ENCODE peak calls at places on chromosomes 6 and 20, in seven cellular contexts. P is heart left ventricle, V is psoas muscle, E is pancreas, J is K562, X is HCT116, T is right cardiac atrium. L is an unnamed sample.

GRCh38 chr20:43945391-43946205 is 30.9 kb downstream of the TOX2 start:
- DNase-seq in J (no peak), T (no peak), P (no peak), X (no peak), E (no peak), V (no peak), L (no peak)

GRCh38 chr6:151493495-151494234 is at the start of gene CCDC170:
- DNase-seq in V (peak), E (peak), P (peak), T (peak), X (no peak), J (no peak), L (no peak)

GRCh38 chr6:95249176-95249575 is 328.2 kb upstream of the MANEA start:
- DNase-seq in X (no peak), T (no peak), E (no peak), P (no peak), V (no peak), J (no peak), L (no peak)

GRCh38 chr6:44431118-44431725 is 43.7 kb downstream of the CDC5L start:
- DNase-seq in X (peak), V (no peak), T (no peak), J (peak), P (no peak), E (no peak), L (peak)

GRCh38 chr6:82614518-82614917 is 250.9 kb downstream of the TPBG start:
- DNase-seq in P (no peak), J (no peak), T (no peak), E (no peak), X (no peak), V (no peak), L (no peak)

GRCh38 chr20:20327756-20328155 is 40.1 kb upstream of the INSM1 start:
- DNase-seq in E (no peak), V (no peak), T (no peak), X (no peak), J (no peak), P (no peak), L (no peak)

GRCh38 chr6:165298426-165298825 is 11.0 kb downstream of the C6orf118 start:
- DNase-seq in V (no peak), P (no peak), J (no peak), X (no peak), T (no peak), E (no peak), L (no peak)

GRCh38 chr6:108083349-108083748 is 8.8 kb upstream of the OSTM1 start:
- DNase-seq in X (no peak), P (no peak), T (no peak), J (no peak), V (no peak), E (no peak), L (no peak)

GRCh38 chr6:150992682-150993081 is 127.2 kb downstream of the MTHFD1L start:
- DNase-seq in T (no peak), P (no peak), E (no peak), V (no peak), J (no peak), X (no peak), L (no peak)

GRCh38 chr6:16338577-16339262 is 100.3 kb downstream of the GMPR start:
- DNase-seq in E (no peak), T (peak), X (no peak), J (peak), P (peak), V (peak), L (no peak)

GRCh38 chr20:24493181-24493580 is 23.8 kb downstream of the SYNDIG1 start:
- DNase-seq in P (no peak), J (no peak), X (no peak), E (no peak), V (no peak), T (no peak), L (no peak)

GRCh38 chr6:43884660-43885022 is 114.6 kb downstream of the VEGFA start:
- DNase-seq in X (no peak), P (no peak), E (no peak), V (no peak), T (no peak), J (no peak), L (no peak)

GRCh38 chr20:63652192-63652980 is 838 bp downstream of the STMN3 start:
- DNase-seq in J (peak), X (no peak), V (peak), E (peak), P (peak), T (peak), L (no peak)

GRCh38 chr20:47315339-47315662 is 41.2 kb downstream of the ZMYND8 start:
- DNase-seq in T (no peak), X (no peak), J (no peak), P (no peak), E (no peak), V (no peak), L (no peak)

GRCh38 chr6:27631614-27631925 is 158.7 kb upstream of the ZNF184 start:
- DNase-seq in E (no peak), T (no peak), X (no peak), J (peak), P (no peak), V (no peak), L (no peak)

GRCh38 chr20:58519940-58520712 is 4.9 kb upstream of the APCDD1L start:
- DNase-seq in T (no peak), J (no peak), X (no peak), P (no peak), E (no peak), V (no peak), L (no peak)

GRCh38 chr6:87756858-87757257 is 54.8 kb upstream of the AKIRIN2 start:
- DNase-seq in J (peak), P (no peak), T (no peak), X (no peak), V (no peak), E (no peak), L (no peak)

DNA sequence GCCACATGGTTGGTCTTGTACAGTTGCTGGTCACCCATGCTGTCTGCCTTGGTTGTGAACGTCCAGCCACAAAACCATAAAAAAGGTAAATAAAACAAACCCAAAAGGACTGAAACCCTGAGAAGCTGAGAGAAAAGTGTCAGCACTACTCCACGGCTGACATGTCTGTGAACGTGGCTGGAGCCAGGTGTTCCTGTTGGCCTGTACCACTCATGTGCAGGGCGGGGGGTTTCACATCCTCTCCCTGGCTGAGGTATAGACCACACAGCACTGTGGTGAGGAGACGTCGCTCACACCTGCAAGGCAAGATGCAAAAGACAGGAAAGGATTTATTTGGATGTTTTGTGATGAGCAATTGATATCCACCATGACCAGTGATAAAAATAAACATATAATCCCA is 51.9 kb upstream of the MRPS10 start:
- DNase-seq in T (no peak), E (no peak), X (no peak), P (no peak), J (no peak), V (no peak), L (no peak)
- H3K4me3 ChIP-seq in T (no peak), E (no peak), X (no peak), P (no peak), J (no peak), V (no peak), L (no peak)

GRCh38 chr20:51100617-51101016 is 77.7 kb upstream of the KCNG1 start:
- DNase-seq in E (peak), T (no peak), P (no peak), X (no peak), J (no peak), V (no peak), L (no peak)
- H3K4me3 ChIP-seq in E (no peak), T (no peak), P (no peak), X (no peak), J (no peak), V (no peak), L (no peak)

DNA sequence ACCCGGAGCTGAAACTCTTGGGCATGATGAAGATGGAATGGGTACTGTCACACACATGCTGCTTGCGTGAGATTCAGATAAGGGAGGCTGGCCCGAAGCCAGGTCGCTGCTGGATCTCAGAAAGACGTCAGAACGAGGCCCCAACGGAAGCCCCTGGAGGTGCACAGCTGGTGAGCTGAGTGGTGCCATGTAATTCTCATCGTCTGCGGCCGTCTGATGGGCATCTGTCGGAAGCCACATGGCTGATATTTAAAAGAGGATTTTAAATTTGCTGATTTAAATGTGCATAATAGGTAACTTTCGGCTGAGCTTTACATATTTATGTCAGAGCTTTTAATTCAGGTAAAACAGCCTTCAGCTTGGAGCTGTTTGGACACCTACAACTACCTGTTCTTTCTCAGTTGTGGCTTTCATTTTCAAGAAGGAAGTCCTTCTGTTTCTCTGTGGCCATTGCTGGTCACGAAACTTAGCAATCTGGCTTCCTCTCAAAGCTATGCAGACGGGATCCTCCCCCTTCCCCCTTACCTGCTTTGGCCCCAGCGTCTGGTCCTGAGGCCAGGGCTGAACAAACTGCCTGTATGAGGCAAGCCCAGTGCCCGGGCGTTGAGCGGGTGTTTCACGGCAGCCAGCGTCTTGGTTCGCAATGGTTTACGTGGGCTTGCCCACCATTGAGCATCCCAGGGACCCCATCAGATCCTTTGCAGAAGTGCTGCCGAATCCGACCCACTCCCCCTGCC is 9.2 kb downstream of the SLCO4A1 start:
- DNase-seq in X (no peak), J (no peak), E (no peak), T (peak), P (no peak), V (peak), L (no peak)
- H3K4me3 ChIP-seq in X (no peak), J (no peak), E (no peak), T (no peak), P (no peak), V (peak), L (peak)

GRCh38 chr6:29557320-29557719 is 2.2 kb downstream of the UBD start:
- DNase-seq in X (no peak), T (no peak), J (no peak), V (no peak), E (no peak), P (no peak), L (no peak)

GRCh38 chr6:29552512-29553051 is 7.0 kb downstream of the UBD start:
- DNase-seq in V (no peak), X (peak), E (no peak), J (no peak), P (no peak), T (no peak), L (peak)

GRCh38 chr6:29558439-29559079 is 973 bp downstream of the UBD start:
- DNase-seq in X (no peak), T (no peak), J (no peak), V (no peak), P (no peak), E (no peak), L (no peak)

GRCh38 chr6:29554764-29555163 is 4.8 kb downstream of the UBD start:
- DNase-seq in P (no peak), J (no peak), V (no peak), X (no peak), T (no peak), E (no peak), L (no peak)

GRCh38 chr6:29553268-29554057 is 6.1 kb downstream of the UBD start:
- DNase-seq in J (no peak), P (peak), V (peak), T (peak), X (no peak), E (peak), L (no peak)
- H3K4me3 ChIP-seq in J (no peak), P (peak), V (peak), T (peak), X (no peak), E (no peak), L (no peak)